ENCODE peak calls at places on chromosomes 11 and 22, in ten cellular contexts. One of them, this sample, is unnamed.

GRCh38 chr22:47367993-47368945 is 605.8 kb downstream of the TBC1D22A start:
- DNase-seq in PC-3: no peak
- DNase-seq in KBM-7: no peak
- DNase-seq in thoracic aorta: no peak
- DNase-seq in naive thymus-derived CD4-positive, alpha-beta T cell: peak
- DNase-seq in foreskin fibroblast: no peak
- DNase-seq in KG1: no peak
- DNase-seq in pons: no peak
- DNase-seq in cardiac muscle cell: no peak
- DNase-seq in right atrium auricular region: no peak
- DNase-seq in this sample: no peak

GRCh38 chr22:19419464-19420178 is 11.9 kb downstream of the HIRA start:
- DNase-seq in KG1: no peak
- DNase-seq in cardiac muscle cell: peak
- DNase-seq in right atrium auricular region: no peak
- DNase-seq in PC-3: no peak
- DNase-seq in thoracic aorta: no peak
- DNase-seq in naive thymus-derived CD4-positive, alpha-beta T cell: peak
- DNase-seq in KBM-7: peak
- DNase-seq in foreskin fibroblast: no peak
- DNase-seq in pons: no peak
- DNase-seq in this sample: peak

GRCh38 chr11:2668876-2669275 is 30.9 kb downstream of the KCNQ1OT1 start:
- DNase-seq in KBM-7: no peak
- DNase-seq in KG1: no peak
- DNase-seq in pons: no peak
- DNase-seq in PC-3: no peak
- DNase-seq in thoracic aorta: no peak
- DNase-seq in right atrium auricular region: peak
- DNase-seq in naive thymus-derived CD4-positive, alpha-beta T cell: no peak
- DNase-seq in foreskin fibroblast: no peak
- DNase-seq in cardiac muscle cell: no peak
- DNase-seq in this sample: no peak

GRCh38 chr22:46362934-46363515 is 27.5 kb downstream of the TRMU start:
- DNase-seq in right atrium auricular region: no peak
- DNase-seq in foreskin fibroblast: no peak
- DNase-seq in thoracic aorta: no peak
- DNase-seq in KBM-7: no peak
- DNase-seq in naive thymus-derived CD4-positive, alpha-beta T cell: no peak
- DNase-seq in pons: no peak
- DNase-seq in KG1: no peak
- DNase-seq in PC-3: no peak
- DNase-seq in cardiac muscle cell: no peak
- DNase-seq in this sample: no peak

GRCh38 chr11:12777208-12777874 is 103.1 kb downstream of the TEAD1 start:
- DNase-seq in pons: no peak
- DNase-seq in KG1: no peak
- DNase-seq in foreskin fibroblast: peak
- DNase-seq in naive thymus-derived CD4-positive, alpha-beta T cell: no peak
- DNase-seq in thoracic aorta: no peak
- DNase-seq in PC-3: peak
- DNase-seq in KBM-7: no peak
- DNase-seq in right atrium auricular region: no peak
- DNase-seq in cardiac muscle cell: peak
- DNase-seq in this sample: no peak

GRCh38 chr11:95585071-95585751 is 204.4 kb downstream of the FAM76B start:
- DNase-seq in foreskin fibroblast: peak
- DNase-seq in naive thymus-derived CD4-positive, alpha-beta T cell: no peak
- DNase-seq in thoracic aorta: no peak
- DNase-seq in KBM-7: no peak
- DNase-seq in pons: no peak
- DNase-seq in right atrium auricular region: no peak
- DNase-seq in PC-3: no peak
- DNase-seq in cardiac muscle cell: no peak
- DNase-seq in KG1: no peak
- DNase-seq in this sample: no peak

GRCh38 chr11:64444838-64445441 is 86.0 kb downstream of the RPS6KA4 start:
- DNase-seq in PC-3: peak
- DNase-seq in thoracic aorta: no peak
- DNase-seq in foreskin fibroblast: peak
- DNase-seq in KG1: no peak
- DNase-seq in naive thymus-derived CD4-positive, alpha-beta T cell: no peak
- DNase-seq in KBM-7: peak
- DNase-seq in pons: no peak
- DNase-seq in right atrium auricular region: no peak
- DNase-seq in cardiac muscle cell: peak
- DNase-seq in this sample: no peak

GRCh38 chr11:3093281-3094191 is 36.3 kb upstream of the CARS1 start:
- DNase-seq in KBM-7: no peak
- DNase-seq in PC-3: no peak
- DNase-seq in thoracic aorta: no peak
- DNase-seq in right atrium auricular region: no peak
- DNase-seq in cardiac muscle cell: no peak
- DNase-seq in naive thymus-derived CD4-positive, alpha-beta T cell: no peak
- DNase-seq in KG1: no peak
- DNase-seq in pons: no peak
- DNase-seq in foreskin fibroblast: no peak
- DNase-seq in this sample: no peak

GRCh38 chr11:110409174-110409573 is 20.6 kb upstream of the FDX1 start:
- DNase-seq in pons: no peak
- DNase-seq in thoracic aorta: no peak
- DNase-seq in KBM-7: no peak
- DNase-seq in naive thymus-derived CD4-positive, alpha-beta T cell: no peak
- DNase-seq in KG1: no peak
- DNase-seq in cardiac muscle cell: peak
- DNase-seq in right atrium auricular region: no peak
- DNase-seq in PC-3: no peak
- DNase-seq in foreskin fibroblast: peak
- DNase-seq in this sample: no peak

GRCh38 chr22:27534720-27535125 is 266.8 kb downstream of the MN1 start:
- DNase-seq in PC-3: no peak
- DNase-seq in KG1: no peak
- DNase-seq in cardiac muscle cell: peak
- DNase-seq in foreskin fibroblast: peak
- DNase-seq in KBM-7: no peak
- DNase-seq in pons: no peak
- DNase-seq in naive thymus-derived CD4-positive, alpha-beta T cell: no peak
- DNase-seq in thoracic aorta: no peak
- DNase-seq in right atrium auricular region: no peak
- DNase-seq in this sample: no peak

GRCh38 chr11:119501777-119502405 is 78.9 kb upstream of the THY1 start:
- DNase-seq in KG1: no peak
- DNase-seq in cardiac muscle cell: no peak
- DNase-seq in foreskin fibroblast: no peak
- DNase-seq in thoracic aorta: no peak
- DNase-seq in naive thymus-derived CD4-positive, alpha-beta T cell: no peak
- DNase-seq in pons: no peak
- DNase-seq in KBM-7: no peak
- DNase-seq in right atrium auricular region: no peak
- DNase-seq in PC-3: no peak
- DNase-seq in this sample: no peak

GRCh38 chr11:118608268-118609214 is 1.1 kb downstream of the PHLDB1 start:
- DNase-seq in thoracic aorta: no peak
- DNase-seq in KG1: no peak
- DNase-seq in PC-3: peak
- DNase-seq in foreskin fibroblast: peak
- DNase-seq in pons: no peak
- DNase-seq in right atrium auricular region: peak
- DNase-seq in cardiac muscle cell: peak
- DNase-seq in KBM-7: peak
- DNase-seq in naive thymus-derived CD4-positive, alpha-beta T cell: peak
- DNase-seq in this sample: peak

GRCh38 chr11:100876826-100877545 is 189.9 kb downstream of the ARHGAP42 start:
- DNase-seq in KBM-7: no peak
- DNase-seq in KG1: no peak
- DNase-seq in cardiac muscle cell: peak
- DNase-seq in thoracic aorta: no peak
- DNase-seq in foreskin fibroblast: peak
- DNase-seq in naive thymus-derived CD4-positive, alpha-beta T cell: no peak
- DNase-seq in PC-3: peak
- DNase-seq in pons: no peak
- DNase-seq in right atrium auricular region: no peak
- DNase-seq in this sample: no peak

GRCh38 chr11:61718613-61719302 is 33.7 kb upstream of the MYRF start:
- DNase-seq in naive thymus-derived CD4-positive, alpha-beta T cell: no peak
- DNase-seq in KBM-7: no peak
- DNase-seq in KG1: no peak
- DNase-seq in thoracic aorta: no peak
- DNase-seq in cardiac muscle cell: peak
- DNase-seq in foreskin fibroblast: peak
- DNase-seq in PC-3: no peak
- DNase-seq in right atrium auricular region: no peak
- DNase-seq in pons: no peak
- DNase-seq in this sample: no peak

GRCh38 chr22:19559324-19559811 is 35.2 kb upstream of the CLDN5 start:
- DNase-seq in foreskin fibroblast: no peak
- DNase-seq in KG1: no peak
- DNase-seq in naive thymus-derived CD4-positive, alpha-beta T cell: no peak
- DNase-seq in pons: no peak
- DNase-seq in KBM-7: no peak
- DNase-seq in thoracic aorta: no peak
- DNase-seq in right atrium auricular region: no peak
- DNase-seq in cardiac muscle cell: no peak
- DNase-seq in PC-3: no peak
- DNase-seq in this sample: no peak